ENCODE peak calls at places on chromosomes 13 and 19, in eight cellular contexts. One of them, this sample, is unnamed.

GRCh38 chr13:113551081-113552000 is 33.2 kb upstream of the TFDP1 start:
- DNase-seq in stimulated activated CD4-positive, alpha-beta T cell treated with anti-CD3 and anti-CD28 coated beads, Interleukin-1b, Interleukin-23, amount 100 ng/mL, for 4 hours: no peak
- DNase-seq in activated naive CD4-positive, alpha-beta T cell: no peak
- DNase-seq in ascending aorta: no peak
- DNase-seq in T-helper 17 cell: no peak
- DNase-seq in nucleus accumbens: no peak
- DNase-seq in occipital lobe: no peak
- DNase-seq in anterior cingulate cortex: no peak
- DNase-seq in this sample: no peak

GRCh38 chr19:16062789-16063188 is 13.5 kb upstream of the TPM4 start:
- DNase-seq in stimulated activated CD4-positive, alpha-beta T cell treated with anti-CD3 and anti-CD28 coated beads, Interleukin-1b, Interleukin-23, amount 100 ng/mL, for 4 hours: peak; percentile 66
- DNase-seq in occipital lobe: no peak
- DNase-seq in anterior cingulate cortex: peak; percentile 9
- DNase-seq in activated naive CD4-positive, alpha-beta T cell: peak; percentile 24
- DNase-seq in nucleus accumbens: no peak
- DNase-seq in ascending aorta: no peak
- DNase-seq in T-helper 17 cell: peak; percentile 54
- DNase-seq in this sample: peak; percentile 58

GRCh38 chr19:17982430-17982829 is 15.5 kb downstream of the KCNN1 start:
- DNase-seq in anterior cingulate cortex: no peak
- DNase-seq in occipital lobe: no peak
- DNase-seq in nucleus accumbens: no peak
- DNase-seq in T-helper 17 cell: no peak
- DNase-seq in stimulated activated CD4-positive, alpha-beta T cell treated with anti-CD3 and anti-CD28 coated beads, Interleukin-1b, Interleukin-23, amount 100 ng/mL, for 4 hours: no peak
- DNase-seq in ascending aorta: no peak
- DNase-seq in activated naive CD4-positive, alpha-beta T cell: no peak
- DNase-seq in this sample: no peak

GRCh38 chr19:44892932-44893331 is 1.9 kb downstream of the TOMM40 start:
- DNase-seq in ascending aorta: no peak
- DNase-seq in nucleus accumbens: no peak
- DNase-seq in activated naive CD4-positive, alpha-beta T cell: no peak
- DNase-seq in anterior cingulate cortex: no peak
- DNase-seq in stimulated activated CD4-positive, alpha-beta T cell treated with anti-CD3 and anti-CD28 coated beads, Interleukin-1b, Interleukin-23, amount 100 ng/mL, for 4 hours: no peak
- DNase-seq in occipital lobe: no peak
- DNase-seq in T-helper 17 cell: no peak
- DNase-seq in this sample: no peak

GRCh38 chr13:73657821-73658540 is 476.2 kb downstream of the KLF12 start:
- DNase-seq in activated naive CD4-positive, alpha-beta T cell: no peak
- DNase-seq in ascending aorta: peak; percentile 14
- DNase-seq in T-helper 17 cell: no peak
- DNase-seq in stimulated activated CD4-positive, alpha-beta T cell treated with anti-CD3 and anti-CD28 coated beads, Interleukin-1b, Interleukin-23, amount 100 ng/mL, for 4 hours: no peak
- DNase-seq in anterior cingulate cortex: peak; percentile 52
- DNase-seq in occipital lobe: peak; percentile 13
- DNase-seq in nucleus accumbens: peak; percentile 18
- DNase-seq in this sample: peak; percentile 9

GRCh38 chr19:7159105-7159933 is 89.8 kb downstream of the ZNF557 start:
- DNase-seq in anterior cingulate cortex: peak; percentile 31
- DNase-seq in nucleus accumbens: no peak
- DNase-seq in T-helper 17 cell: no peak
- DNase-seq in activated naive CD4-positive, alpha-beta T cell: no peak
- DNase-seq in occipital lobe: peak; percentile 42
- DNase-seq in ascending aorta: peak; percentile 89
- DNase-seq in stimulated activated CD4-positive, alpha-beta T cell treated with anti-CD3 and anti-CD28 coated beads, Interleukin-1b, Interleukin-23, amount 100 ng/mL, for 4 hours: no peak
- DNase-seq in this sample: peak; percentile 22

GRCh38 chr19:20558571-20558970 is 7.0 kb downstream of the ZNF737 start:
- DNase-seq in occipital lobe: no peak
- DNase-seq in ascending aorta: no peak
- DNase-seq in activated naive CD4-positive, alpha-beta T cell: no peak
- DNase-seq in T-helper 17 cell: no peak
- DNase-seq in stimulated activated CD4-positive, alpha-beta T cell treated with anti-CD3 and anti-CD28 coated beads, Interleukin-1b, Interleukin-23, amount 100 ng/mL, for 4 hours: no peak
- DNase-seq in nucleus accumbens: no peak
- DNase-seq in anterior cingulate cortex: no peak
- DNase-seq in this sample: no peak

GRCh38 chr13:79989251-79989661 is 351.7 kb downstream of the SPRY2 start:
- DNase-seq in T-helper 17 cell: no peak
- DNase-seq in ascending aorta: no peak
- DNase-seq in anterior cingulate cortex: no peak
- DNase-seq in occipital lobe: no peak
- DNase-seq in activated naive CD4-positive, alpha-beta T cell: no peak
- DNase-seq in nucleus accumbens: no peak
- DNase-seq in stimulated activated CD4-positive, alpha-beta T cell treated with anti-CD3 and anti-CD28 coated beads, Interleukin-1b, Interleukin-23, amount 100 ng/mL, for 4 hours: no peak
- DNase-seq in this sample: peak; percentile 83

GRCh38 chr13:23608704-23609413 is 38.6 kb downstream of the TNFRSF19 start:
- DNase-seq in stimulated activated CD4-positive, alpha-beta T cell treated with anti-CD3 and anti-CD28 coated beads, Interleukin-1b, Interleukin-23, amount 100 ng/mL, for 4 hours: no peak
- DNase-seq in anterior cingulate cortex: no peak
- DNase-seq in nucleus accumbens: no peak
- DNase-seq in ascending aorta: no peak
- DNase-seq in occipital lobe: no peak
- DNase-seq in activated naive CD4-positive, alpha-beta T cell: no peak
- DNase-seq in T-helper 17 cell: no peak
- DNase-seq in this sample: peak; percentile 85

GRCh38 chr19:10517760-10518443 is 655 bp upstream of the S1PR5 start:
- DNase-seq in occipital lobe: no peak
- DNase-seq in stimulated activated CD4-positive, alpha-beta T cell treated with anti-CD3 and anti-CD28 coated beads, Interleukin-1b, Interleukin-23, amount 100 ng/mL, for 4 hours: no peak
- DNase-seq in ascending aorta: no peak
- DNase-seq in anterior cingulate cortex: peak; percentile 51
- DNase-seq in nucleus accumbens: peak; percentile 73
- DNase-seq in activated naive CD4-positive, alpha-beta T cell: no peak
- DNase-seq in T-helper 17 cell: no peak
- DNase-seq in this sample: peak; percentile 43

GRCh38 chr19:53951436-53951835 is 11.3 kb upstream of the CACNG8 start:
- DNase-seq in T-helper 17 cell: no peak
- DNase-seq in nucleus accumbens: no peak
- DNase-seq in ascending aorta: no peak
- DNase-seq in stimulated activated CD4-positive, alpha-beta T cell treated with anti-CD3 and anti-CD28 coated beads, Interleukin-1b, Interleukin-23, amount 100 ng/mL, for 4 hours: no peak
- DNase-seq in anterior cingulate cortex: no peak
- DNase-seq in activated naive CD4-positive, alpha-beta T cell: no peak
- DNase-seq in occipital lobe: no peak
- DNase-seq in this sample: no peak

GRCh38 chr19:13938361-13939027 is at the start of gene PODNL1:
- DNase-seq in nucleus accumbens: no peak
- DNase-seq in stimulated activated CD4-positive, alpha-beta T cell treated with anti-CD3 and anti-CD28 coated beads, Interleukin-1b, Interleukin-23, amount 100 ng/mL, for 4 hours: no peak
- DNase-seq in ascending aorta: no peak
- DNase-seq in activated naive CD4-positive, alpha-beta T cell: no peak
- DNase-seq in anterior cingulate cortex: no peak
- DNase-seq in T-helper 17 cell: no peak
- DNase-seq in occipital lobe: no peak
- DNase-seq in this sample: peak; percentile 49

GRCh38 chr19:21322528-21322927 is 6.7 kb downstream of the ZNF708 start:
- DNase-seq in nucleus accumbens: peak; percentile 77
- DNase-seq in T-helper 17 cell: no peak
- DNase-seq in ascending aorta: no peak
- DNase-seq in activated naive CD4-positive, alpha-beta T cell: no peak
- DNase-seq in stimulated activated CD4-positive, alpha-beta T cell treated with anti-CD3 and anti-CD28 coated beads, Interleukin-1b, Interleukin-23, amount 100 ng/mL, for 4 hours: no peak
- DNase-seq in occipital lobe: peak; percentile 64
- DNase-seq in anterior cingulate cortex: no peak
- DNase-seq in this sample: no peak

GRCh38 chr19:39563408-39563807 is 23.4 kb upstream of the EID2 start:
- DNase-seq in anterior cingulate cortex: no peak
- DNase-seq in activated naive CD4-positive, alpha-beta T cell: no peak
- DNase-seq in nucleus accumbens: no peak
- DNase-seq in occipital lobe: no peak
- DNase-seq in T-helper 17 cell: no peak
- DNase-seq in stimulated activated CD4-positive, alpha-beta T cell treated with anti-CD3 and anti-CD28 coated beads, Interleukin-1b, Interleukin-23, amount 100 ng/mL, for 4 hours: no peak
- DNase-seq in ascending aorta: no peak
- DNase-seq in this sample: peak; percentile 55

GRCh38 chr19:16527971-16528521 is 14.2 kb downstream of the CHERP start:
- DNase-seq in nucleus accumbens: no peak
- DNase-seq in stimulated activated CD4-positive, alpha-beta T cell treated with anti-CD3 and anti-CD28 coated beads, Interleukin-1b, Interleukin-23, amount 100 ng/mL, for 4 hours: no peak
- DNase-seq in T-helper 17 cell: peak; percentile 25
- DNase-seq in ascending aorta: no peak
- DNase-seq in anterior cingulate cortex: no peak
- DNase-seq in occipital lobe: no peak
- DNase-seq in activated naive CD4-positive, alpha-beta T cell: no peak
- DNase-seq in this sample: peak; percentile 35

GRCh38 chr19:10096615-10096963 is 5.9 kb downstream of the ANGPTL6 start:
- DNase-seq in T-helper 17 cell: no peak
- DNase-seq in occipital lobe: no peak
- DNase-seq in activated naive CD4-positive, alpha-beta T cell: no peak
- DNase-seq in anterior cingulate cortex: no peak
- DNase-seq in ascending aorta: no peak
- DNase-seq in nucleus accumbens: no peak
- DNase-seq in stimulated activated CD4-positive, alpha-beta T cell treated with anti-CD3 and anti-CD28 coated beads, Interleukin-1b, Interleukin-23, amount 100 ng/mL, for 4 hours: no peak
- DNase-seq in this sample: no peak

GRCh38 chr19:1683869-1684572 is 31.6 kb upstream of the TCF3 start:
- DNase-seq in nucleus accumbens: no peak
- DNase-seq in activated naive CD4-positive, alpha-beta T cell: no peak
- DNase-seq in anterior cingulate cortex: no peak
- DNase-seq in ascending aorta: no peak
- DNase-seq in stimulated activated CD4-positive, alpha-beta T cell treated with anti-CD3 and anti-CD28 coated beads, Interleukin-1b, Interleukin-23, amount 100 ng/mL, for 4 hours: no peak
- DNase-seq in occipital lobe: no peak
- DNase-seq in T-helper 17 cell: no peak
- DNase-seq in this sample: no peak

GRCh38 chr19:8388612-8388958 is 1.6 kb upstream of the RAB11B start:
- DNase-seq in activated naive CD4-positive, alpha-beta T cell: no peak
- DNase-seq in stimulated activated CD4-positive, alpha-beta T cell treated with anti-CD3 and anti-CD28 coated beads, Interleukin-1b, Interleukin-23, amount 100 ng/mL, for 4 hours: no peak
- DNase-seq in T-helper 17 cell: no peak
- DNase-seq in ascending aorta: no peak
- DNase-seq in nucleus accumbens: no peak
- DNase-seq in occipital lobe: no peak
- DNase-seq in anterior cingulate cortex: no peak
- DNase-seq in this sample: no peak

GRCh38 chr13:113009743-113010509 is 40.9 kb downstream of the MCF2L start:
- DNase-seq in occipital lobe: no peak
- DNase-seq in ascending aorta: no peak
- DNase-seq in stimulated activated CD4-positive, alpha-beta T cell treated with anti-CD3 and anti-CD28 coated beads, Interleukin-1b, Interleukin-23, amount 100 ng/mL, for 4 hours: no peak
- DNase-seq in anterior cingulate cortex: no peak
- DNase-seq in activated naive CD4-positive, alpha-beta T cell: no peak
- DNase-seq in T-helper 17 cell: no peak
- DNase-seq in nucleus accumbens: peak; percentile 23
- DNase-seq in this sample: no peak

GRCh38 chr13:91123456-91124127 is 223.9 kb upstream of the MIR17HG start:
- DNase-seq in ascending aorta: no peak
- DNase-seq in anterior cingulate cortex: no peak
- DNase-seq in stimulated activated CD4-positive, alpha-beta T cell treated with anti-CD3 and anti-CD28 coated beads, Interleukin-1b, Interleukin-23, amount 100 ng/mL, for 4 hours: no peak
- DNase-seq in T-helper 17 cell: no peak
- DNase-seq in nucleus accumbens: no peak
- DNase-seq in occipital lobe: no peak
- DNase-seq in activated naive CD4-positive, alpha-beta T cell: no peak
- DNase-seq in this sample: no peak

GRCh38 chr13:66353664-66354063 is 876.5 kb downstream of the PCDH9 start:
- DNase-seq in ascending aorta: no peak
- DNase-seq in nucleus accumbens: no peak
- DNase-seq in T-helper 17 cell: no peak
- DNase-seq in stimulated activated CD4-positive, alpha-beta T cell treated with anti-CD3 and anti-CD28 coated beads, Interleukin-1b, Interleukin-23, amount 100 ng/mL, for 4 hours: no peak
- DNase-seq in anterior cingulate cortex: no peak
- DNase-seq in occipital lobe: no peak
- DNase-seq in activated naive CD4-positive, alpha-beta T cell: no peak
- DNase-seq in this sample: peak; percentile 2

GRCh38 chr19:6765738-6766356 is 1.4 kb downstream of the SH2D3A start:
- DNase-seq in occipital lobe: no peak
- DNase-seq in ascending aorta: no peak
- DNase-seq in nucleus accumbens: no peak
- DNase-seq in anterior cingulate cortex: no peak
- DNase-seq in activated naive CD4-positive, alpha-beta T cell: no peak
- DNase-seq in T-helper 17 cell: peak; percentile 27
- DNase-seq in stimulated activated CD4-positive, alpha-beta T cell treated with anti-CD3 and anti-CD28 coated beads, Interleukin-1b, Interleukin-23, amount 100 ng/mL, for 4 hours: no peak
- DNase-seq in this sample: peak; percentile 19

GRCh38 chr13:54402495-54402894 is 1373.9 kb downstream of the OLFM4 start:
- DNase-seq in stimulated activated CD4-positive, alpha-beta T cell treated with anti-CD3 and anti-CD28 coated beads, Interleukin-1b, Interleukin-23, amount 100 ng/mL, for 4 hours: no peak
- DNase-seq in anterior cingulate cortex: no peak
- DNase-seq in activated naive CD4-positive, alpha-beta T cell: no peak
- DNase-seq in ascending aorta: no peak
- DNase-seq in T-helper 17 cell: no peak
- DNase-seq in occipital lobe: no peak
- DNase-seq in nucleus accumbens: no peak
- DNase-seq in this sample: no peak

GRCh38 chr19:29942404-29943261 is 594 bp downstream of the URI1 start:
- DNase-seq in anterior cingulate cortex: peak; percentile 77
- DNase-seq in activated naive CD4-positive, alpha-beta T cell: peak; percentile 60
- DNase-seq in nucleus accumbens: peak; percentile 67
- DNase-seq in ascending aorta: no peak
- DNase-seq in stimulated activated CD4-positive, alpha-beta T cell treated with anti-CD3 and anti-CD28 coated beads, Interleukin-1b, Interleukin-23, amount 100 ng/mL, for 4 hours: peak; percentile 43
- DNase-seq in occipital lobe: no peak
- DNase-seq in T-helper 17 cell: peak; percentile 70
- DNase-seq in this sample: peak; percentile 58

GRCh38 chr13:33472446-33472845 is 186.9 kb upstream of the STARD13 start:
- DNase-seq in stimulated activated CD4-positive, alpha-beta T cell treated with anti-CD3 and anti-CD28 coated beads, Interleukin-1b, Interleukin-23, amount 100 ng/mL, for 4 hours: no peak
- DNase-seq in occipital lobe: no peak
- DNase-seq in activated naive CD4-positive, alpha-beta T cell: no peak
- DNase-seq in nucleus accumbens: no peak
- DNase-seq in anterior cingulate cortex: no peak
- DNase-seq in ascending aorta: no peak
- DNase-seq in T-helper 17 cell: no peak
- DNase-seq in this sample: no peak

GRCh38 chr13:34620073-34620858 is 321.8 kb upstream of the NBEA start:
- DNase-seq in ascending aorta: no peak
- DNase-seq in T-helper 17 cell: no peak
- DNase-seq in stimulated activated CD4-positive, alpha-beta T cell treated with anti-CD3 and anti-CD28 coated beads, Interleukin-1b, Interleukin-23, amount 100 ng/mL, for 4 hours: no peak
- DNase-seq in activated naive CD4-positive, alpha-beta T cell: no peak
- DNase-seq in occipital lobe: no peak
- DNase-seq in anterior cingulate cortex: no peak
- DNase-seq in nucleus accumbens: no peak
- DNase-seq in this sample: no peak

GRCh38 chr19:18785179-18786124 is 5.7 kb downstream of the COMP start:
- DNase-seq in ascending aorta: no peak
- DNase-seq in stimulated activated CD4-positive, alpha-beta T cell treated with anti-CD3 and anti-CD28 coated beads, Interleukin-1b, Interleukin-23, amount 100 ng/mL, for 4 hours: peak; percentile 40
- DNase-seq in T-helper 17 cell: peak; percentile 63
- DNase-seq in activated naive CD4-positive, alpha-beta T cell: no peak
- DNase-seq in occipital lobe: no peak
- DNase-seq in anterior cingulate cortex: no peak
- DNase-seq in nucleus accumbens: peak; percentile 17
- DNase-seq in this sample: peak; percentile 73

GRCh38 chr13:73984201-73984600 is 150.0 kb downstream of the KLF12 start:
- DNase-seq in T-helper 17 cell: no peak
- DNase-seq in occipital lobe: peak; percentile 50
- DNase-seq in nucleus accumbens: no peak
- DNase-seq in ascending aorta: no peak
- DNase-seq in activated naive CD4-positive, alpha-beta T cell: no peak
- DNase-seq in anterior cingulate cortex: no peak
- DNase-seq in stimulated activated CD4-positive, alpha-beta T cell treated with anti-CD3 and anti-CD28 coated beads, Interleukin-1b, Interleukin-23, amount 100 ng/mL, for 4 hours: no peak
- DNase-seq in this sample: no peak